ENCODE peak calls at places on chromosome 14, in five cellular contexts. V is astrocyte of the spinal cord, T is HCT116, U is body of pancreas, M is heart right ventricle. S is an unnamed sample.
A peak's percentile ranks its signal among the peaks of the same experiment; 100 is the strongest.

GRCh38 chr14:33792387-33793368 is 158.2 kb downstream of the EGLN3 start:
- DNase-seq in V (peak; percentile 84), T (peak; percentile 29), U (peak; percentile 77), M (peak; percentile 83), S (no peak)

GRCh38 chr14:99534863-99535262 is 53.7 kb downstream of the CCNK start:
- DNase-seq in V (peak; percentile 76), T (no peak), U (no peak), M (peak; percentile 53), S (no peak)

GRCh38 chr14:64637735-64638473 is 66.3 kb upstream of the PLEKHG3 start:
- DNase-seq in V (no peak), T (no peak), U (no peak), M (no peak), S (no peak)

GRCh38 chr14:74686324-74686723 is 26.6 kb downstream of the AREL1 start:
- DNase-seq in V (no peak), T (no peak), U (no peak), M (no peak), S (no peak)

GRCh38 chr14:105313381-105314286 is 914 bp upstream of the PACS2 start:
- DNase-seq in V (no peak), T (no peak), U (peak; percentile 32), M (no peak), S (no peak)

GRCh38 chr14:60722836-60723217 is 1.3 kb downstream of the SIX4 start:
- DNase-seq in V (peak; percentile 58), T (no peak), U (peak; percentile 25), M (peak; percentile 13), S (no peak)

GRCh38 chr14:20662968-20663731 is 21.2 kb upstream of the RNASE4 start:
- DNase-seq in V (peak; percentile 48), T (peak; percentile 92), U (peak; percentile 89), M (peak; percentile 44), S (peak; percentile 72)

GRCh38 chr14:23056956-23057756 is at the start of gene CDH24:
- DNase-seq in V (peak; percentile 68), T (no peak), U (peak; percentile 77), M (peak; percentile 76), S (no peak)

GRCh38 chr14:63632932-63633514 is 8.6 kb downstream of the WDR89 start:
- DNase-seq in V (peak; percentile 23), T (peak; percentile 7), U (no peak), M (no peak), S (no peak)

GRCh38 chr14:102227184-102227964 is 77.6 kb downstream of the MOK start:
- DNase-seq in V (no peak), T (no peak), U (no peak), M (no peak), S (no peak)

GRCh38 chr14:102225936-102226335 is 79.0 kb downstream of the MOK start:
- DNase-seq in V (no peak), T (no peak), U (no peak), M (no peak), S (no peak)

GRCh38 chr14:102229071-102229738 is 75.8 kb downstream of the MOK start:
- DNase-seq in V (no peak), T (no peak), U (no peak), M (no peak), S (no peak)

GRCh38 chr14:102225386-102225785 is 79.6 kb downstream of the MOK start:
- DNase-seq in V (no peak), T (no peak), U (no peak), M (no peak), S (no peak)

DNA sequence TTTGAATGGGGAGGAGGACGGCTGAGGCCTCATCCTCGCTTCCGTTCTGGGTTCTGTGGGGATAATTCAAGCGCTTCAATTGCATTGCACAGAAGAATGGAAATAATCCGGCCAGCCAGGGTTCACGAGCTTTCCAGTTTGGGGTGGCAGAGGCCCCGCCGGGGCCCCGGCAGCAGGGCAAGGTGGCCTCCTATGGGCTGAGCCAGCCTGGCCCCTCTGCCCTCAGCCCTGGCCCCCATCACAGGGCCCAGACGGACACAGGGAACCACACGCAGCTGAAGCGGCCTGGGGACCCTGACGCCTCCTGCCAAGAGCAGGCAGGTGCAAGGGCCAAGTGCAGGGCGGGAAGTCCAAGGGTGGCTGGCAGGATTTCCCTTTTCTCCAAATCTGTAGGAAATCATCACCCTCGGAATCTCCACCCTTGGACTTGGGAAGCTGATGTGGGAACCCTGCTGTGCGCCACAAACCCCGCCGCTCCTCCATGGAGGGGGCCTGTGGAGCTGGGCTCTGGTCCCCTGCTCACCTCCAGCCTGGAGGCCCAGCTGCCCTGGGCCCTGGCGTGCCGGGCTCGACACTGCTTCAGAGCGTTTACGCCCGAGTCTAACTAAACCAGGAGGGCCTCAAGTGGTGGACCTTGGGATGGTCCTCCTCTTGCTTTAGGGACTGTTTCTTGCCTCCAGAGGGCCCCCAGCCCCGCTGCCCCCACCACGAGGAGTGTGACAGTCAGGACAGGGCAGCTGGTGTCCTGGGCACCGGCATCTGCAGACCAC is 78.4 kb downstream of the MOK start:
- DNase-seq in V (no peak), T (no peak), U (no peak), M (no peak), S (no peak)
- TF ChIP-seq CTCF in V (no peak), T (no peak), U (no peak), M (no peak), S (no peak)

GRCh38 chr14:61918998-61919397 is 156.8 kb downstream of the SNAPC1 start:
- DNase-seq in V (no peak), T (no peak), U (no peak), M (no peak), S (no peak)
- TF ChIP-seq CTCF in V (no peak), T (no peak), U (no peak), M (no peak), S (no peak)

DNA sequence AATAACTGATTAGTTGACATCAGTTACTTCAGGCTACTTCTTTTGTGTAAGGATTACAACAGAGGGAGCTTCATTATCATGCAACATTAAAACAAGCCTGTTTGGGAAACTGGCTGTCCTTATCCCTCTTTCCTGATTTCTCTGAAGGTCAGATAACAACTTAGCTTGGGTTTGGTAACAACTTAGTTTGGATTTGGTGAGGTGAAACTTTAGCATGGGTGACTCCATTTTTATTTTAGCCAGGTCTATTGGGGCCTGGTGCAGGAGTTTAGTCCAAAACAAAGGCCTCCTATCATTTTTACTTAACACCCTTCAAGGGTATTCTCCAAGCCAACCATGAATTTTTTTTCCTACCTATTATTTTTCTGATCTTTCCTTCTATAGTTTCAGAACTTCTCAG is 1.1 kb upstream of the ZFYVE1 start:
- DNase-seq in V (no peak), T (no peak), U (no peak), M (no peak), S (no peak)
- TF ChIP-seq CTCF in V (no peak), T (no peak), U (no peak), M (no peak), S (no peak)

GRCh38 chr14:37859177-37859576 is 263.7 kb downstream of the TTC6 start:
- DNase-seq in V (no peak), T (no peak), U (no peak), M (no peak), S (no peak)

GRCh38 chr14:37862263-37862662 is 266.8 kb downstream of the TTC6 start:
- DNase-seq in V (no peak), T (no peak), U (no peak), M (no peak), S (no peak)

GRCh38 chr14:37858733-37859132 is 263.3 kb downstream of the TTC6 start:
- DNase-seq in V (no peak), T (no peak), U (no peak), M (no peak), S (no peak)

GRCh38 chr14:37857774-37858266 is 262.4 kb downstream of the TTC6 start:
- DNase-seq in V (no peak), T (no peak), U (no peak), M (no peak), S (no peak)
- TF ChIP-seq CTCF in V (no peak), T (no peak), U (no peak), M (no peak), S (no peak)

DNA sequence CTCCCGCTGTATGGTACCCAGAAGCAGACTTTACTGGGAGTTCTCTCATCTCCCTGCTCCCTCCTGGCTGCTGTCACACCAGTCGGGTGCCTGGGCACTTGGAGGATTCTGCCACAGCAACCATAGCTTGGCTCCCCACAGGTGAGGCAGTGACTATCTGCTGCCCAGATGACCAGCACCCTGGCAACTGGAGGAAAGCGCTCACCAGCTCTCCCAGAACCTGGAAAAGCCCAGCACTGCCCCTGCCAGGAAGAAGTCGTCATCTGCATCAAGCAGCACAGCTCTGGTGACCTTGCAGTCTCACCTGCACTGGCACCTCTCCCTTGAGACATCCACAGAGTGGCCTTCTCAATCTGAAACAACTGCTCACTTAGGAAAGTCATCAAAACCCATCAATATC is 31.9 kb upstream of the TC2N start:
- DNase-seq in V (no peak), T (no peak), U (peak; percentile 95), M (no peak), S (no peak)
- TF ChIP-seq CTCF in V (no peak), T (peak; percentile 39), U (no peak), M (no peak), S (no peak)

GRCh38 chr14:73223049-73223448 is 14.3 kb upstream of the PAPLN start:
- DNase-seq in V (no peak), T (no peak), U (no peak), M (no peak), S (no peak)
- TF ChIP-seq CTCF in V (no peak), T (no peak), U (no peak), M (no peak), S (no peak)

S was measured in coronary artery.